ENCODE peak calls at places on chromosomes 13 and 19, in five cellular contexts. One of them, this sample, is unnamed.

GRCh38 chr19:44051654-44052402 is at the start of gene ZNF223:
- DNase-seq in AG09309: peak
- DNase-seq in LoVo: no peak
- DNase-seq in AG04449: peak
- DNase-seq in stomach: peak
- DNase-seq in this sample: peak

GRCh38 chr19:12232961-12233360 is 61.7 kb downstream of the ZNF44 start:
- DNase-seq in LoVo: no peak
- DNase-seq in AG09309: no peak
- DNase-seq in AG04449: no peak
- DNase-seq in stomach: no peak
- DNase-seq in this sample: no peak

GRCh38 chr19:30344446-30345425 is 27.4 kb upstream of the ZNF536 start:
- DNase-seq in AG04449: no peak
- DNase-seq in AG09309: no peak
- DNase-seq in LoVo: no peak
- DNase-seq in stomach: no peak
- DNase-seq in this sample: no peak

GRCh38 chr19:46776927-46777911 is 11.2 kb downstream of the SLC1A5 start:
- DNase-seq in LoVo: no peak
- DNase-seq in stomach: no peak
- DNase-seq in AG09309: no peak
- DNase-seq in AG04449: no peak
- DNase-seq in this sample: no peak

GRCh38 chr13:80040219-80040976 is 300.5 kb downstream of the SPRY2 start:
- DNase-seq in AG09309: peak
- DNase-seq in stomach: no peak
- DNase-seq in LoVo: peak
- DNase-seq in AG04449: peak
- DNase-seq in this sample: no peak

GRCh38 chr19:46133101-46133627 is 8.7 kb upstream of the IGFL3 start:
- DNase-seq in LoVo: peak
- DNase-seq in stomach: no peak
- DNase-seq in AG09309: peak
- DNase-seq in AG04449: peak
- DNase-seq in this sample: peak

GRCh38 chr19:13060233-13060963 is 42.3 kb downstream of the LYL1 start:
- DNase-seq in stomach: no peak
- DNase-seq in AG09309: no peak
- DNase-seq in AG04449: no peak
- DNase-seq in LoVo: peak
- DNase-seq in this sample: no peak

GRCh38 chr19:19062454-19063182 is 1.2 kb upstream of the SLC25A42 start:
- DNase-seq in AG04449: no peak
- DNase-seq in AG09309: no peak
- DNase-seq in LoVo: peak
- DNase-seq in stomach: no peak
- DNase-seq in this sample: no peak

GRCh38 chr13:50722437-50723125 is 120.9 kb downstream of the DLEU7 start:
- DNase-seq in AG04449: no peak
- DNase-seq in stomach: no peak
- DNase-seq in AG09309: no peak
- DNase-seq in LoVo: no peak
- DNase-seq in this sample: no peak

GRCh38 chr19:40466219-40467006 is at the start of gene SPTBN4:
- DNase-seq in LoVo: no peak
- DNase-seq in AG04449: no peak
- DNase-seq in AG09309: no peak
- DNase-seq in stomach: no peak
- DNase-seq in this sample: no peak

GRCh38 chr19:12825259-12826131 is 8.9 kb downstream of the RTBDN start:
- DNase-seq in stomach: peak
- DNase-seq in AG09309: no peak
- DNase-seq in AG04449: no peak
- DNase-seq in LoVo: no peak
- DNase-seq in this sample: no peak

GRCh38 chr19:51783373-51783772 is 11.6 kb upstream of the FPR3 start:
- DNase-seq in LoVo: no peak
- DNase-seq in stomach: no peak
- DNase-seq in AG09309: no peak
- DNase-seq in AG04449: no peak
- DNase-seq in this sample: no peak

GRCh38 chr19:1243768-1244692 is 2.5 kb downstream of the ATP5F1D start:
- DNase-seq in LoVo: peak
- DNase-seq in AG09309: no peak
- DNase-seq in AG04449: no peak
- DNase-seq in stomach: peak
- DNase-seq in this sample: peak